ENCODE peak calls at places on chromosomes 3 and 15, in six cellular contexts. One of them, this sample, is unnamed.

GRCh38 chr15:101490408-101490891 is 943 bp upstream of the PCSK6 start:
- DNase-seq in colonic mucosa: no peak
- DNase-seq in IMR-90: no peak
- DNase-seq in coronary artery: peak; percentile 33
- DNase-seq in tibial artery: no peak
- DNase-seq in Panc1: no peak
- DNase-seq in this sample: no peak

GRCh38 chr15:73081321-73081958 is 29.2 kb downstream of the NEO1 start:
- DNase-seq in tibial artery: no peak
- DNase-seq in colonic mucosa: peak; percentile 47
- DNase-seq in IMR-90: peak; percentile 71
- DNase-seq in coronary artery: no peak
- DNase-seq in Panc1: peak; percentile 47
- DNase-seq in this sample: peak; percentile 20

GRCh38 chr3:10988003-10988402 is 4.5 kb upstream of the SLC6A1 start:
- DNase-seq in IMR-90: no peak
- DNase-seq in tibial artery: no peak
- DNase-seq in coronary artery: no peak
- DNase-seq in colonic mucosa: no peak
- DNase-seq in Panc1: no peak
- DNase-seq in this sample: no peak

GRCh38 chr3:94532951-94533350 is 470.1 kb downstream of the NSUN3 start:
- DNase-seq in colonic mucosa: no peak
- DNase-seq in Panc1: no peak
- DNase-seq in IMR-90: no peak
- DNase-seq in tibial artery: no peak
- DNase-seq in coronary artery: no peak
- DNase-seq in this sample: no peak

GRCh38 chr15:76932090-76932966 is 779 bp downstream of the RCN2 start:
- DNase-seq in Panc1: no peak
- DNase-seq in IMR-90: peak; percentile 6
- DNase-seq in coronary artery: no peak
- DNase-seq in tibial artery: no peak
- DNase-seq in colonic mucosa: no peak
- DNase-seq in this sample: no peak

GRCh38 chr3:175916151-175916946 is 1057.2 kb downstream of the NAALADL2 start:
- DNase-seq in Panc1: no peak
- DNase-seq in colonic mucosa: no peak
- DNase-seq in coronary artery: no peak
- DNase-seq in tibial artery: no peak
- DNase-seq in IMR-90: no peak
- DNase-seq in this sample: no peak

GRCh38 chr15:35932541-35932940 is 386.6 kb upstream of the DPH6 start:
- DNase-seq in tibial artery: no peak
- DNase-seq in Panc1: no peak
- DNase-seq in coronary artery: no peak
- DNase-seq in IMR-90: peak; percentile 17
- DNase-seq in colonic mucosa: no peak
- DNase-seq in this sample: no peak

GRCh38 chr3:101897013-101897412 is 47.7 kb downstream of the NFKBIZ start:
- DNase-seq in coronary artery: no peak
- DNase-seq in IMR-90: no peak
- DNase-seq in tibial artery: no peak
- DNase-seq in Panc1: no peak
- DNase-seq in colonic mucosa: no peak
- DNase-seq in this sample: no peak

GRCh38 chr3:43364926-43365325 is 78.6 kb downstream of the SNRK start:
- DNase-seq in colonic mucosa: no peak
- DNase-seq in IMR-90: no peak
- DNase-seq in coronary artery: no peak
- DNase-seq in tibial artery: no peak
- DNase-seq in Panc1: no peak
- DNase-seq in this sample: no peak

GRCh38 chr3:187906922-187907321 is 161.7 kb upstream of the BCL6 start:
- DNase-seq in coronary artery: no peak
- DNase-seq in tibial artery: no peak
- DNase-seq in IMR-90: no peak
- DNase-seq in colonic mucosa: no peak
- DNase-seq in Panc1: no peak
- DNase-seq in this sample: no peak

GRCh38 chr3:100316656-100317069 is 17.9 kb upstream of the NIT2 start:
- DNase-seq in colonic mucosa: peak; percentile 40
- DNase-seq in IMR-90: peak; percentile 68
- DNase-seq in coronary artery: no peak
- DNase-seq in tibial artery: no peak
- DNase-seq in Panc1: peak; percentile 24
- DNase-seq in this sample: peak; percentile 40

GRCh38 chr3:155871746-155872158 is 1.3 kb downstream of the GMPS start:
- DNase-seq in tibial artery: no peak
- DNase-seq in IMR-90: peak; percentile 22
- DNase-seq in coronary artery: no peak
- DNase-seq in colonic mucosa: no peak
- DNase-seq in Panc1: no peak
- DNase-seq in this sample: no peak

DNA sequence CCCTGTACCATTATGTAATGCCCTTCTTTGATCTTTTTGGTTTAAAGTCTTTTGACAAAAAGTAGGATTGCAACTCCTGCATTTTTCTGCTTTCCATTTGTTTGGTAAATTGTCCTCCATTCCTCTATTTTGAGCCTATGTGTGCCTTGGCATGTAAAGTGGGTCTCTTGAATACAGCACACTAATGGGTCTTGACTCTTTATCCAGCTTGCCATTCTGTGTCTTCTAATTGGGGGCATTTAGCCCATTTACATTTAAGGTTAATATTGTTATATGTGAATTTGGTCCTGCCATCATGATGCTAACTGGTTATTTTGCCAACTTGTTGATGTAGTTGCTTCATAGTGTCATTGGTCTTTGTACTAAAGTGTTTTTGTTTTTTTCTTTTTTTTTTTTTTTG is 32.4 kb downstream of the CMC1 start:
- DNase-seq in IMR-90: no peak
- DNase-seq in Panc1: no peak
- DNase-seq in tibial artery: no peak
- DNase-seq in coronary artery: no peak
- DNase-seq in colonic mucosa: no peak
- DNase-seq in this sample: no peak
- H3K4me3 ChIP-seq in IMR-90: no peak overlapping the region
- H3K4me3 ChIP-seq in Panc1: no peak overlapping the region
- H3K4me3 ChIP-seq in tibial artery: no peak overlapping the region
- H3K4me3 ChIP-seq in coronary artery: no peak overlapping the region
- H3K4me3 ChIP-seq in colonic mucosa: no peak overlapping the region
- H3K4me3 ChIP-seq in this sample: no peak overlapping the region

DNA sequence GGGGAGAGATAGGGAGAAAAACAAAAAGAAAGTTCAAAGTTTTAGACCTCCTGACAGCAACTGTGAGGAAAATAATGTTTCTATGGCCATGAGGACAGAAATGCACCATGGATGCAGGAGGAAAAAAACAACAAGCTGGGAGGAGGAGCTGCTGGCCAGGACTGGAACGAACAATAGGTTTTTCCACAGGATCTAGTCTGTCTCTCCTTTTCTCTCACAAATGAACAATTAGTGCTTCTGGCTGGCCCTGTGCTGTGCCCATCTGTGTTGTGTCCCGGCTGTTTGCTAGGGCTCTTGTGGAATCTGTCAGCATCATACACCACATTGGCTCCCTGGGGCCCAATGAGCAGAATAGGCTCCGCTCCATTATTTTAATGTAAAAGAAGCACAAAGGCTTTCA is 15.2 kb downstream of the GK5 start:
- DNase-seq in coronary artery: no peak
- DNase-seq in IMR-90: no peak
- DNase-seq in Panc1: no peak
- DNase-seq in tibial artery: no peak
- DNase-seq in colonic mucosa: no peak
- DNase-seq in this sample: no peak
- H3K27ac ChIP-seq in coronary artery: peak overlapping the region; percentile 69
- H3K27ac ChIP-seq in IMR-90: peak overlapping the region; percentile 24
- H3K27ac ChIP-seq in Panc1: no peak overlapping the region
- H3K27ac ChIP-seq in tibial artery: peak overlapping the region; percentile 65
- H3K27ac ChIP-seq in colonic mucosa: peak overlapping the region; percentile 29
- H3K27ac ChIP-seq in this sample: no peak overlapping the region

DNA sequence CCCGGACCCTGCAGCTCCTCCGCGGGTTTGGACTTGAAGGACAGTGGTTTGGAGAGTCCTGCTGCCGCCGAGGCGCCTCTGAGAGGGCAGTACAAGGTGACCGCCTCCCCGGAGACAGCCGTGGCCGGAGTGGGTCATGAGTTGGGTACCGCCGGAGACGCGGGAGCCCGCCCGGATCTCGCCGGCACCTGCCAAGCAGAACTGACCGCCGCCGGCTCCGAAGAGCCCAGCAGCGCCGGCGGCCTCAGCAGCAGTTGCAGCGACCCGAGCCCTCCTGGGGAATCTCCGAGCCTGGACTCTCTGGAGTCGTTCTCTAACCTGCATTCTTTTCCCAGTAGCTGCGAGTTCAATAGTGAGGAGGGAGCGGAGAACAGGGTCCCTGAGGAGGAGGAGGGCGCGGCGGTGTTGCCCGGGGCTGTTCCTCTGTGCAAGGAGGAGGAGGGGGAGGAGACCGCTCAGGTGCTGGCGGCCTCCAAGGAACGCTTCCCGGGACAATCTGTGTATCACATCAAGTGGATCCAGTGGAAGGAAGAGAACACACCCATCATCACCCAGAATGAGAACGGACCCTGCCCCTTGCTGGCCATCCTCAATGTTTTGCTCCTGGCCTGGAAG is 626 bp downstream of the MINDY2 start:
- DNase-seq in coronary artery: peak; percentile 73
- DNase-seq in tibial artery: peak; percentile 80
- DNase-seq in IMR-90: no peak
- DNase-seq in Panc1: no peak
- DNase-seq in colonic mucosa: peak; percentile 76
- DNase-seq in this sample: peak; percentile 48
- TF ChIP-seq CTCF in coronary artery: no peak
- TF ChIP-seq CTCF in tibial artery: no peak
- TF ChIP-seq CTCF in IMR-90: no peak
- TF ChIP-seq CTCF in Panc1: no peak
- TF ChIP-seq CTCF in colonic mucosa: no peak
- TF ChIP-seq CTCF in this sample: no peak

GRCh38 chr15:52804526-52805081 is 14.5 kb upstream of the ONECUT1 start:
- DNase-seq in IMR-90: no peak
- DNase-seq in colonic mucosa: no peak
- DNase-seq in Panc1: no peak
- DNase-seq in tibial artery: no peak
- DNase-seq in coronary artery: no peak
- DNase-seq in this sample: no peak
- H3K4me3 ChIP-seq in IMR-90: peak overlapping the region; percentile 6
- H3K4me3 ChIP-seq in colonic mucosa: peak overlapping the region; percentile 29
- H3K4me3 ChIP-seq in Panc1: no peak overlapping the region
- H3K4me3 ChIP-seq in tibial artery: peak overlapping the region; percentile 38
- H3K4me3 ChIP-seq in coronary artery: peak overlapping the region; percentile 60
- H3K4me3 ChIP-seq in this sample: no peak overlapping the region

DNA sequence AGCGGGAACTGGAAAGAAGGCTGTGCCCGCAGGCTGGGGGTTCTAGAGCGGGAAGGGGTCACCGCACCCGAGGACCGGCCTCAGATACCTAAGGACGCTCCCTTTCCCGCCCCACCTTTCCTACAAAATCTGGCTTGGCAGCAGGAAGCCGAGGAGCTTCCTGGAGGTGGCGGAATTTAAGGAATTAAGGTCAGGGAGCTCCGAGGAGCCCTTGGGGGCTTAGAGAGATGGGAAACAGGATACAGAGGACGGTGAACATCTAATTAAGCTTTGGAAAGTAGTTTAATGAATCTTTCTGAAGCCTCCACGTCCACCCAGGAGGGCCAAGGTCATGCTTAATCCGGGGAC is 507 bp upstream of the AP3B2 start:
- DNase-seq in tibial artery: no peak
- DNase-seq in coronary artery: no peak
- DNase-seq in colonic mucosa: no peak
- DNase-seq in IMR-90: no peak
- DNase-seq in Panc1: no peak
- DNase-seq in this sample: no peak
- H3K27ac ChIP-seq in tibial artery: no peak overlapping the region
- H3K27ac ChIP-seq in coronary artery: no peak overlapping the region
- H3K27ac ChIP-seq in colonic mucosa: no peak overlapping the region
- H3K27ac ChIP-seq in IMR-90: no peak overlapping the region
- H3K27ac ChIP-seq in Panc1: no peak overlapping the region
- H3K27ac ChIP-seq in this sample: peak overlapping the region; percentile 97

GRCh38 chr3:46695177-46695961 is 1.9 kb upstream of the ALS2CL start:
- DNase-seq in IMR-90: no peak
- DNase-seq in tibial artery: peak; percentile 86
- DNase-seq in colonic mucosa: peak; percentile 42
- DNase-seq in coronary artery: no peak
- DNase-seq in Panc1: no peak
- DNase-seq in this sample: peak; percentile 65
- TF ChIP-seq CTCF in IMR-90: peak; percentile 24
- TF ChIP-seq CTCF in tibial artery: no peak
- TF ChIP-seq CTCF in colonic mucosa: peak; percentile 25
- TF ChIP-seq CTCF in coronary artery: no peak
- TF ChIP-seq CTCF in Panc1: peak; percentile 40
- TF ChIP-seq CTCF in this sample: peak; percentile 63

GRCh38 chr3:64214002-64214696 is 11.1 kb downstream of the PRICKLE2 start:
- DNase-seq in IMR-90: peak; percentile 82
- DNase-seq in tibial artery: peak; percentile 85
- DNase-seq in Panc1: no peak
- DNase-seq in coronary artery: peak; percentile 89
- DNase-seq in colonic mucosa: peak; percentile 59
- DNase-seq in this sample: no peak

GRCh38 chr3:64216706-64217105 is 8.6 kb downstream of the PRICKLE2 start:
- DNase-seq in IMR-90: peak; percentile 57
- DNase-seq in colonic mucosa: no peak
- DNase-seq in tibial artery: no peak
- DNase-seq in coronary artery: no peak
- DNase-seq in Panc1: no peak
- DNase-seq in this sample: no peak

GRCh38 chr3:64214697-64215018 is 10.6 kb downstream of the PRICKLE2 start:
- DNase-seq in IMR-90: peak; percentile 76
- DNase-seq in Panc1: no peak
- DNase-seq in tibial artery: no peak
- DNase-seq in colonic mucosa: no peak
- DNase-seq in coronary artery: no peak
- DNase-seq in this sample: no peak

GRCh38 chr3:64215559-64215958 is 9.7 kb downstream of the PRICKLE2 start:
- DNase-seq in coronary artery: no peak
- DNase-seq in Panc1: no peak
- DNase-seq in IMR-90: no peak
- DNase-seq in colonic mucosa: no peak
- DNase-seq in tibial artery: no peak
- DNase-seq in this sample: no peak

DNA sequence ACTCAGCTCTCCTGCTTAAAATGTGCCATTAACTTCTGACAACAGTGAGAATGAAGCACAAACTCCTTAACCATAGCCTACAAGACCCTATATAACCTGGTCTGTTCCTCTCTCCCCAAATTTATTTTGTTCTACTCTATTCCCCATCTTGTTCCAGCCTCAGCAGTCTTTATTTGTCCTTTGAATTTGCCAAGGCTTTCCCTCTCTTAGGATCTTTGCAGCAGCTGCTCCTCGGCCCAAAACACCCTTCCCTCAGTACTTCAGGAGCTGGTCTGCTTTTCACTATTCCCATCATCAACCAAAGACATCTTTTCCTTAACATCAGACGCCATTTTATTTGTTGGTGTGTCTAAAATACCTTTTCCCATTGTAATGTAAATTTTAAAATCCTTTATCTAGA is 10.2 kb downstream of the PRICKLE2 start:
- DNase-seq in Panc1: no peak
- DNase-seq in colonic mucosa: no peak
- DNase-seq in coronary artery: no peak
- DNase-seq in tibial artery: no peak
- DNase-seq in IMR-90: no peak
- DNase-seq in this sample: no peak
- H3K4me3 ChIP-seq in Panc1: no peak overlapping the region
- H3K4me3 ChIP-seq in colonic mucosa: no peak overlapping the region
- H3K4me3 ChIP-seq in coronary artery: peak overlapping the region; percentile 62
- H3K4me3 ChIP-seq in tibial artery: peak overlapping the region; percentile 43
- H3K4me3 ChIP-seq in IMR-90: peak overlapping the region; percentile 30
- H3K4me3 ChIP-seq in this sample: no peak overlapping the region

This sample was measured in WERI-Rb-1.